ENCODE peak calls at places on chromosomes 7 and 10, in nine cellular contexts. P is BJ; F is heart right ventricle; X is cardiac fibroblast; O is A549; J is lower lobe of right lung; I is GM06990; V is CD8-positive, alpha-beta T cell; C is pancreas. E is an unnamed sample.

GRCh38 chr7:35596061-35596460 is 98.9 kb downstream of the HERPUD2 start:
- DNase-seq in P (no peak), F (no peak), X (peak; percentile 71), O (no peak), J (no peak), I (no peak), V (no peak), C (no peak), E (peak; percentile 2)

GRCh38 chr10:10786334-10787090 is 231.2 kb upstream of the CELF2 start:
- DNase-seq in P (no peak), F (no peak), X (peak; percentile 70), O (no peak), J (no peak), I (no peak), V (no peak), C (no peak), E (peak; percentile 72)

GRCh38 chr10:69684020-69684980 is 54.3 kb downstream of the FAM241B start:
- DNase-seq in P (no peak), F (peak; percentile 52), X (peak; percentile 76), O (no peak), J (peak; percentile 80), I (no peak), V (no peak), C (peak; percentile 65), E (peak; percentile 92)

GRCh38 chr10:50210876-50211275 is 40.4 kb downstream of the ASAH2 start:
- DNase-seq in P (no peak), F (no peak), X (no peak), O (no peak), J (no peak), I (no peak), V (no peak), C (no peak), E (no peak)

GRCh38 chr7:13179775-13180448 is 492.5 kb downstream of the ARL4A start:
- DNase-seq in P (no peak), F (no peak), X (peak; percentile 35), O (no peak), J (no peak), I (no peak), V (no peak), C (no peak), E (no peak)

GRCh38 chr10:91587710-91588638 is 44.9 kb downstream of the PPP1R3C start:
- DNase-seq in P (no peak), F (no peak), X (peak; percentile 81), O (peak; percentile 57), J (no peak), I (no peak), V (no peak), C (peak; percentile 39), E (peak; percentile 60)

GRCh38 chr7:112395893-112396292 is 54.4 kb upstream of the IFRD1 start:
- DNase-seq in P (no peak), F (no peak), X (no peak), O (no peak), J (no peak), I (no peak), V (no peak), C (no peak), E (no peak)

GRCh38 chr7:30176463-30177090 is 41.8 kb downstream of the MTURN start:
- DNase-seq in P (no peak), F (no peak), X (no peak), O (no peak), J (no peak), I (no peak), V (no peak), C (no peak), E (no peak)

GRCh38 chr7:106609416-106609815 is 51.5 kb downstream of the CCDC71L start:
- DNase-seq in P (peak; percentile 50), F (no peak), X (peak; percentile 86), O (no peak), J (no peak), I (no peak), V (no peak), C (no peak), E (peak; percentile 61)

GRCh38 chr7:120802751-120803150 is 55.2 kb downstream of the TSPAN12 start:
- DNase-seq in P (no peak), F (no peak), X (no peak), O (no peak), J (no peak), I (no peak), V (no peak), C (no peak), E (no peak)

GRCh38 chr7:120809260-120809659 is 48.7 kb downstream of the TSPAN12 start:
- DNase-seq in P (no peak), F (no peak), X (no peak), O (no peak), J (no peak), I (no peak), V (no peak), C (no peak), E (no peak)

GRCh38 chr7:120805636-120806388 is 52.1 kb downstream of the TSPAN12 start:
- DNase-seq in P (no peak), F (no peak), X (peak; percentile 75), O (peak; percentile 51), J (no peak), I (peak; percentile 11), V (peak; percentile 33), C (peak; percentile 56), E (peak; percentile 61)

GRCh38 chr7:120807390-120807789 is 50.6 kb downstream of the TSPAN12 start:
- DNase-seq in P (no peak), F (no peak), X (no peak), O (no peak), J (no peak), I (no peak), V (no peak), C (no peak), E (no peak)

DNA sequence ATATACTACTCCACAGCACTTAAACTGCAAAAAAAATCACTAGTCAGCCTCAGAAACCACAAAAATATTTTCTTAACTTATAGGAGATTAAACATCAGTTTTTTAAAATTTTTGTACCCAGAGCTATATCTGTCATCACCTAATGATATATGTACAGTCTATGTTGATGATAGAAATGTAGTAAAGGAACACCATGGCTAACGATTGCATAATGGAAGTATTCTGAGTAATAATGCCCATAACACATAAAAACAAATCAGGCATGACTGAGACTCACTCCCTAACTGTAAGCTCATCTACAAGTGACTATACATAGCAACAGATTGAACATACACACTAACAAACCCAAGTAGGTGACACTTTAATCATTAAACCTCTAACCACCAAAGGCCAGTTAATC is 51.3 kb downstream of the TSPAN12 start:
- DNase-seq in P (no peak), F (no peak), X (no peak), O (no peak), J (no peak), I (no peak), V (no peak), C (no peak), E (peak; percentile 66)
- H3K4me3 ChIP-seq in P (no peak overlapping the region), F (no peak overlapping the region), X (no peak overlapping the region), O (no peak overlapping the region), J (no peak overlapping the region), I (no peak overlapping the region), V (no peak overlapping the region), C (no peak overlapping the region), E (no peak overlapping the region)

DNA sequence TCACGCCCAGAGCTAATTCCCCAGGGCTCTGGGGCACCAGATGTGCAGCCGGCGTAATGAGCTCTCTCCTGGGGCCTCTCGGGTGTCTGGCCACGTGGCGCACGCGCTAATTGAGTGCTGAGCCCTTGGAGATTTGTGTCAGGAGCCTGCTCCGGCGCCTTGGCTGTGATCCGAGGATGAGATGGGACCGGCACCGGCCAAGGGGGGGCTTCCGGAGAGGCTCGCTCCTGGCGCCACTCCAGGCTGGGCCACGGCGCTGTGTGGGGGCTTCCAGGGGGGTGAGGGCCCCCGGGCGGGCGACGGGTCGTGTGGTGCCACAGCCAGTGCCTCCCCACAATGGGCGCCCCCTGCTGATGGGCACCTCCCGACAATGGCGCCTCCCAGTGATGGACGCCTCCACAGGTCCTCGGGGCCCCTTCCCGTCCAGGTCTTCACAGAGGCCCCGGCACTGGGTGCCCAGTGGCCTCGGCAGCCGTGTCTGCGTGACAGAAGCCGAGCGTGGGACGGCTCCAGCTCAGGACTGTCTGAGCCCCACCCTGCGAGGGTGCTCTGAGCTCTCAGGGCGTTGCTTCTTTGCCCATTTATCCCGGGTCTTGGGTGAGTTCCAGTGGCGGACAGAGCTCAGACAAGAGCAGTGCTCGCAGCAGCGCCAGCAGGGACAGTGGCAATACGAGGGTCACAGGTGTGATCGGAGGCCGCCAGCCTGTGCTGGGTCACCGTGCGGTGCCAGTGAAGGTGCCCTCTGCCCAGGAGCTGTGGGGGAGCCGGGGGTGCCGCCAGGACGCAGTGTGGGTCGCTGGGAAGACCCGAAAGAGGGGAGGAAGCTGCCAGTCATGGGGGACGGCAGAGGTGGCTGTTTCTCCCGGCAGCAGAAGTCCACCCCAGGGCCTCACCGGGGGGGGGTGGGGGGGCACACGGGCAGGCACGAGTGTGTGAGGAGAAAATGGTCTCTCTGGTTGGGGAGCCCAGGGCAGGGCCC is 8.2 kb upstream of the NKX6-2 start:
- DNase-seq in P (no peak), F (no peak), X (no peak), O (no peak), J (no peak), I (no peak), V (no peak), C (no peak), E (no peak)
- TF ChIP-seq CTCF in P (peak; percentile 2), F (no peak), X (no peak), O (peak; percentile 35), J (no peak), I (peak; percentile 17), V (no peak), C (no peak), E (no peak)

GRCh38 chr7:135341049-135341448 is 107.4 kb downstream of the STRA8 start:
- DNase-seq in P (no peak), F (no peak), X (no peak), O (no peak), J (no peak), I (no peak), V (no peak), C (no peak), E (no peak)
- H3K4me3 ChIP-seq in P (no peak overlapping the region), F (no peak overlapping the region), X (no peak overlapping the region), O (no peak overlapping the region), J (no peak overlapping the region), I (no peak overlapping the region), V (no peak overlapping the region), C (no peak overlapping the region), E (no peak overlapping the region)

GRCh38 chr7:44973610-44974401 is 5.0 kb downstream of the MYO1G start:
- DNase-seq in P (no peak), F (peak; percentile 57), X (peak; percentile 56), O (no peak), J (no peak), I (no peak), V (peak; percentile 72), C (peak; percentile 54), E (peak; percentile 30)
- TF ChIP-seq CTCF in P (peak; percentile 73), F (peak; percentile 59), X (peak; percentile 71), O (peak; percentile 25), J (peak; percentile 63), I (peak; percentile 51), V (peak; percentile 59), C (peak; percentile 21), E (peak; percentile 35)

DNA sequence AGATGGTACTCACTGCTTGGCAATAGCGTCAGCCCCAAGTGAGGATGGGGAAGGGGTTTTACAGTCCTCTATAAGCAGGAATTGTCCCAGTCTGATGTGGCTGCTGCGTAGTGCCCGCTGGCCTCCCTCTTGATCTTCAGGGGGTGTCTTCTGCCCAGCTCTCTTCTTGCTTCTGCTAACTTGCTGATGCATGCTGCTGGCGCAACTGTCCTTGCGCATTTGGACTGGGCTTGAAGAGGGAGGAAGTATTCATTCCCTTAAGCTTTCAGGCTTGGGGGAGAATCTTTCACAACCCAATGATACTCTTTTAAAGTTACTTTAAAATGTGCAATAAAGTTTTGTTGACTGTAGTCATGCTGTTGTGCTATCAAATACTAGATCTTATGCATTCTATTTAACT is 10.3 kb downstream of the GALNT11 start:
- DNase-seq in P (no peak), F (no peak), X (no peak), O (no peak), J (no peak), I (no peak), V (no peak), C (no peak), E (no peak)
- H3K4me3 ChIP-seq in P (no peak overlapping the region), F (no peak overlapping the region), X (no peak overlapping the region), O (no peak overlapping the region), J (no peak overlapping the region), I (no peak overlapping the region), V (no peak overlapping the region), C (no peak overlapping the region), E (no peak overlapping the region)